ENCODE peak calls at places on chromosome 6, in nine cellular contexts. W is GM03348, J is neural crest cell, F is lower lobe of right lung, D is dorsolateral prefrontal cortex, N is endothelial cell, C is colonic mucosa, A is neuronal stem cell, M is midbrain. I is an unnamed sample.

GRCh38 chr6:79750806-79751205 is 119.7 kb downstream of the SH3BGRL2 start:
- DNase-seq in F (no peak), D (no peak), W (no peak), A (no peak), J (no peak), C (no peak), N (no peak), M (no peak), I (no peak)

GRCh38 chr6:14817068-14817467 is 428.8 kb upstream of the JARID2 start:
- DNase-seq in F (no peak), J (no peak), M (no peak), A (no peak), W (no peak), N (no peak), D (no peak), C (no peak), I (no peak)

GRCh38 chr6:108114861-108115597 is 40.5 kb upstream of the OSTM1 start:
- DNase-seq in W (peak), D (peak), N (peak), J (peak), F (peak), C (peak), M (no peak), A (peak), I (no peak)

GRCh38 chr6:75101896-75102680 is 103.8 kb downstream of the COL12A1 start:
- DNase-seq in C (no peak), M (no peak), D (no peak), N (no peak), A (no peak), J (no peak), W (peak), F (no peak), I (no peak)

GRCh38 chr6:117149324-117149723 is 116.0 kb upstream of the VGLL2 start:
- DNase-seq in F (no peak), W (no peak), D (no peak), C (no peak), J (no peak), N (no peak), M (no peak), A (no peak), I (no peak)

GRCh38 chr6:84762220-84762940 is 2.0 kb downstream of the TBX18 start:
- DNase-seq in F (no peak), M (no peak), N (peak), C (no peak), A (no peak), J (no peak), D (no peak), W (peak), I (no peak)

GRCh38 chr6:113920663-113921267 is 50.2 kb downstream of the HDAC2 start:
- DNase-seq in N (no peak), F (no peak), A (no peak), D (no peak), C (no peak), M (no peak), W (no peak), J (no peak), I (no peak)

GRCh38 chr6:149499066-149499465 is 14.3 kb upstream of the ZC3H12D start:
- DNase-seq in F (no peak), W (no peak), J (no peak), A (no peak), D (no peak), M (no peak), N (no peak), C (peak), I (no peak)

GRCh38 chr6:219641-220198 is 72.6 kb upstream of the DUSP22 start:
- DNase-seq in D (peak), J (peak), N (no peak), C (no peak), A (no peak), F (peak), M (peak), W (peak), I (no peak)

GRCh38 chr6:53048431-53049195 is 16.6 kb upstream of the FBXO9 start:
- DNase-seq in J (no peak), N (no peak), W (peak), F (no peak), C (no peak), M (peak), D (no peak), A (no peak), I (no peak)

GRCh38 chr6:131949615-131949908 is 1.6 kb downstream of the CCN2 start:
- DNase-seq in A (no peak), D (no peak), W (no peak), J (no peak), F (no peak), M (no peak), N (no peak), C (no peak), I (no peak)

GRCh38 chr6:10582774-10583508 is 61.8 kb downstream of the GCNT2 start:
- DNase-seq in F (no peak), J (no peak), D (no peak), N (no peak), C (no peak), A (no peak), M (no peak), W (no peak), I (no peak)

GRCh38 chr6:149147939-149148718 is 169.4 kb upstream of the TAB2 start:
- DNase-seq in W (no peak), N (no peak), C (no peak), F (no peak), J (no peak), A (no peak), M (no peak), D (no peak), I (no peak)

GRCh38 chr6:162899148-162899547 is 171.4 kb downstream of the PACRG start:
- DNase-seq in M (no peak), F (no peak), W (no peak), N (no peak), J (no peak), A (no peak), C (no peak), D (no peak), I (no peak)

I was measured in amygdala.